ENCODE peak calls at places on chromosomes 7 and 10, in seven cellular contexts. U, T, M, G, N, J and W are unnamed samples.

GRCh38 chr10:109823196-109823595 is 100.1 kb downstream of the XPNPEP1 start:
- DNase-seq in U (no peak), T (no peak), G (no peak), J (no peak), M (no peak), N (no peak), W (no peak)

GRCh38 chr7:55026867-55027490 is 8.2 kb downstream of the EGFR start:
- DNase-seq in T (no peak), G (no peak), N (no peak), J (no peak), U (no peak), M (no peak), W (no peak)

GRCh38 chr7:134885967-134886352 is 100.3 kb upstream of the AGBL3 start:
- DNase-seq in G (no peak), U (peak), T (peak), N (no peak), M (no peak), J (no peak), W (no peak)

GRCh38 chr10:96313348-96313747 is 9.1 kb downstream of the DNTT start:
- DNase-seq in M (no peak), N (no peak), U (no peak), J (no peak), T (no peak), G (no peak), W (no peak)

GRCh38 chr7:44893710-44894135 is 8.4 kb upstream of the PURB start:
- DNase-seq in N (no peak), M (peak), U (no peak), T (no peak), G (no peak), J (no peak), W (no peak)

GRCh38 chr7:148987751-148988512 is 40.4 kb downstream of the PDIA4 start:
- DNase-seq in J (peak), T (no peak), U (no peak), G (no peak), N (no peak), M (peak), W (no peak)

GRCh38 chr7:28315565-28316420 is 96.5 kb upstream of the CREB5 start:
- DNase-seq in T (peak), U (peak), N (no peak), M (no peak), G (no peak), J (no peak), W (no peak)

GRCh38 chr10:44206127-44206818 is 178.6 kb downstream of the CXCL12 start:
- DNase-seq in G (no peak), T (no peak), J (peak), U (peak), N (no peak), M (no peak), W (no peak)

GRCh38 chr10:44192435-44192834 is 192.5 kb downstream of the CXCL12 start:
- DNase-seq in N (no peak), T (no peak), J (no peak), M (no peak), G (no peak), U (no peak), W (no peak)

GRCh38 chr10:128144547-128144946 is 18.3 kb upstream of the MKI67 start:
- DNase-seq in J (no peak), U (no peak), T (no peak), N (no peak), M (no peak), G (no peak), W (no peak)

GRCh38 chr7:104137971-104138370 is 69.8 kb downstream of the ORC5 start:
- DNase-seq in M (no peak), U (peak), G (no peak), N (no peak), T (no peak), J (no peak), W (no peak)

GRCh38 chr10:2949948-2950354 is 117.4 kb upstream of the PFKP start:
- DNase-seq in T (no peak), M (no peak), G (no peak), J (no peak), N (no peak), U (peak), W (no peak)

GRCh38 chr7:20407585-20408466 is 77.1 kb downstream of the ITGB8 start:
- DNase-seq in G (peak), J (no peak), M (no peak), N (peak), U (peak), T (no peak), W (peak)

GRCh38 chr10:64619068-64619467 is 1097.9 kb downstream of the REEP3 start:
- DNase-seq in U (no peak), J (no peak), T (no peak), M (no peak), N (no peak), G (no peak), W (no peak)

GRCh38 chr7:22561356-22561755 is 61.4 kb upstream of the STEAP1B start:
- DNase-seq in J (no peak), N (peak), M (no peak), T (peak), G (peak), U (peak), W (peak)

GRCh38 chr10:129097776-129098175 is 369.3 kb upstream of the MGMT start:
- DNase-seq in J (no peak), N (no peak), G (no peak), T (no peak), U (no peak), M (no peak), W (no peak)

GRCh38 chr7:2157473-2158279 is 75.1 kb downstream of the MAD1L1 start:
- DNase-seq in M (no peak), G (peak), U (peak), T (peak), N (peak), J (no peak), W (peak)

GRCh38 chr10:47173929-47174442 is 126.0 kb upstream of the GDF10 start:
- DNase-seq in G (no peak), M (no peak), N (no peak), U (no peak), T (no peak), J (no peak), W (no peak)

GRCh38 chr7:81159402-81159801 is 240.6 kb upstream of the SEMA3C start:
- DNase-seq in G (no peak), N (no peak), T (no peak), U (peak), J (no peak), M (no peak), W (no peak)

GRCh38 chr10:122242266-122242665 is 28.8 kb upstream of the BTBD16 start:
- DNase-seq in T (no peak), U (no peak), J (peak), N (no peak), M (no peak), G (no peak), W (no peak)

GRCh38 chr7:98049034-98049433 is 57.6 kb upstream of the LMTK2 start:
- DNase-seq in U (no peak), M (no peak), N (no peak), T (no peak), J (no peak), G (no peak), W (no peak)

GRCh38 chr7:16397497-16398210 is 23.7 kb downstream of the CRPPA start:
- DNase-seq in U (no peak), N (peak), J (no peak), T (no peak), M (peak), G (no peak), W (no peak)

GRCh38 chr7:92953657-92954056 is 117.3 kb upstream of the CDK6 start:
- DNase-seq in J (no peak), N (no peak), T (no peak), M (no peak), G (no peak), U (no peak), W (no peak)

GRCh38 chr7:38881015-38881414 is 28.0 kb downstream of the VPS41 start:
- DNase-seq in N (no peak), T (no peak), G (no peak), U (peak), J (no peak), M (no peak), W (no peak)

GRCh38 chr7:3910041-3910440 is 609.0 kb downstream of the SDK1 start:
- DNase-seq in J (no peak), G (no peak), N (no peak), U (no peak), M (no peak), T (no peak), W (no peak)

GRCh38 chr10:133198621-133199487 is 31.2 kb upstream of the UTF1 start:
- DNase-seq in J (no peak), T (no peak), U (no peak), G (no peak), M (no peak), N (no peak), W (no peak)

GRCh38 chr7:107711301-107711700 is 32.6 kb upstream of the CBLL1 start:
- DNase-seq in M (no peak), U (peak), G (no peak), T (no peak), J (no peak), N (no peak), W (no peak)

GRCh38 chr10:120782336-120782735 is 68.8 kb upstream of the WDR11 start:
- DNase-seq in M (no peak), G (no peak), J (no peak), N (no peak), U (no peak), T (no peak), W (no peak)

GRCh38 chr7:115356139-115356746 is 434.3 kb downstream of the MDFIC start:
- DNase-seq in N (no peak), G (no peak), T (no peak), M (no peak), J (no peak), U (peak), W (no peak)

GRCh38 chr10:101453791-101454718 is 100.1 kb downstream of the BTRC start:
- DNase-seq in G (no peak), N (no peak), M (no peak), J (no peak), T (no peak), U (peak), W (no peak)

GRCh38 chr10:107072028-107072427 is 92.5 kb downstream of the SORCS1 start:
- DNase-seq in J (no peak), T (no peak), M (no peak), N (no peak), U (no peak), G (no peak), W (no peak)

GRCh38 chr10:65032867-65033769 is 1511.9 kb downstream of the REEP3 start:
- DNase-seq in G (no peak), U (no peak), N (no peak), J (no peak), M (no peak), T (no peak), W (no peak)

GRCh38 chr10:98047009-98047741 is 16.8 kb upstream of the CRTAC1 start:
- DNase-seq in U (no peak), G (peak), N (peak), M (no peak), J (no peak), T (no peak), W (no peak)

GRCh38 chr7:77837275-77837674 is 38.7 kb downstream of the PHTF2 start:
- DNase-seq in J (no peak), G (no peak), T (no peak), M (no peak), N (no peak), U (no peak), W (no peak)

GRCh38 chr7:77830649-77831355 is 32.2 kb downstream of the PHTF2 start:
- DNase-seq in N (no peak), G (no peak), U (no peak), J (no peak), T (no peak), M (no peak), W (no peak)

GRCh38 chr7:77831953-77832352 is 33.4 kb downstream of the PHTF2 start:
- DNase-seq in G (no peak), M (no peak), T (no peak), N (no peak), U (no peak), J (no peak), W (no peak)

GRCh38 chr7:77831481-77831880 is 32.9 kb downstream of the PHTF2 start:
- DNase-seq in U (no peak), T (no peak), G (no peak), N (no peak), J (no peak), M (no peak), W (no peak)

DNA sequence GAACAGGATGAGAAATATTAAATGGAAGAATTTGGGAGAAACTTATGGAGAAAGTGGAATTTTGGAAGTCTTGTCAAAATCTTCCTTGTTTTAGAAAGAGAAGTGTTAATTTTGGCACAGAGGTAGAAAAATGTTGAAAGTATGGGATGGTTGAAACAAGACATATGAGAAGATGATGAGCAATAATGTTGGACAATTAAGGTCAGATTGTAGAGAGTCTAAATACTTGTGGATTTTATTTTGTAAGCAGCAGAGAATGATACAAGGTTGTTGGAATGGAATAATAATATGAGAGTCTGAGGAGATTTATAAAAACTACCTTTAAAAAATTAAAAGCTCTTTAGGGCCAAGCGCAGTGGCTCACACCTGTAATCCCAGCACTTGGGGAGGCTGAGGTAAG is 34.6 kb downstream of the PHTF2 start:
- DNase-seq in N (no peak), M (no peak), T (no peak), G (no peak), J (no peak), U (no peak), W (no peak)
- H3K27ac ChIP-seq in N (no peak), M (no peak), T (no peak), G (no peak), J (no peak), U (no peak), W (no peak)

DNA sequence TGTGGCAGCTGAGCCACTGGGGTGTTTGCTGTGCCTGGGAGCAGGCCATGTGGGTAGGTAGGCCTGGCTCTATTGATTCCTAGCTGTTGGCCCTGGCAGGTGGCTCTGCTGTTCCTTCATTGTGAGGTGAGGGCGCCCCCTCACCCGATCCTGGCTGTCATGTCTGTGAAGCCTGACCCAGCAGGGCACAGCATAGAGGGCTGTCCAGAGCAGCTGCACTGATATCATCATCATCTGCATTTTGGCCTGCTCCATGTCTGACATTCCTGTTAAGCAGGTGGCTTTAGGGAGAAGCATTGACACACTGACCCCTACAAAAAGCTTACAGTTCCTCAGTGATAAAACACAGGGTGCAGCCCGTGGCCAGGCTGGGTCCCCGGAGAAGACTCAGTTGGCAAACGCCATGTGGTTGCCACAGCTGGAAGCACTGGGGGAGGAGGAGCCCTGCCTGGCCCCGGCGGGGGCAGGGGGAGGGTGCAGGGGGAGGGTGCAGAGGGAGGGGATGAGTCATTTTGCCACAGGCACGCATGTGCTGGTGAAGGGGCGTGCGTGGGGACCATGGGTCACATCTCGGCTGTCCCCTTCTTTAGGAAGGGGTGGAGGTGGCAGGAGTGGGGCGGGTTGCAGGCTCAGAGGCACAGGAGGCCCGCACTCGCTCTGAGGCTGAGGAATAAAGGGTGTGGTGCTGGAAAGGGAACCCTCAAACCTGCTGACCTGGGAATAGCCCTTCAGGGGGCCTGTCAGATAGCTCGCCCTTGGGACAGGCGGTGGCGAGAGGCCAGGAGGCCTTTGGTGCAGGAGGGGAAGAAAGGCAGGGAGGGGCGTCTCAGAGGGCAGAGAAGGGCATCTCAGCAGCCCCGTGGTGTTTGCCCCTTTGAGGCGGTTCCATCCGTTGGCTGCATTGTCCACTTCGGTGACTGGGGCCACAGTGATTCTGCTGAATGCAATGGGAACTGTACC is 31.6 kb downstream of the IKZF1 start:
- DNase-seq in T (no peak), G (no peak), N (no peak), U (no peak), M (no peak), J (peak), W (no peak)
- H3K27ac ChIP-seq in T (no peak), G (no peak), N (no peak), U (no peak), M (no peak), J (peak), W (no peak)

GRCh38 chr10:6142644-6143043 is 53.8 kb downstream of the RBM17 start:
- DNase-seq in J (no peak), M (no peak), T (no peak), G (no peak), N (no peak), U (no peak), W (no peak)

GRCh38 chr10:6143128-6143527 is 54.3 kb downstream of the RBM17 start:
- DNase-seq in G (no peak), U (no peak), J (no peak), M (no peak), T (no peak), N (no peak), W (no peak)

GRCh38 chr10:6140965-6141295 is 52.1 kb downstream of the RBM17 start:
- DNase-seq in T (no peak), M (no peak), J (no peak), G (no peak), U (no peak), N (no peak), W (no peak)

GRCh38 chr10:6140141-6140841 is 51.5 kb downstream of the RBM17 start:
- DNase-seq in G (no peak), U (no peak), T (no peak), M (no peak), J (peak), N (peak), W (no peak)

GRCh38 chr10:6141296-6142151 is 52.7 kb downstream of the RBM17 start:
- DNase-seq in T (no peak), N (no peak), U (peak), G (no peak), M (no peak), J (no peak), W (no peak)
- H3K27ac ChIP-seq in T (no peak), N (no peak), U (peak), G (no peak), M (no peak), J (peak), W (peak)

GRCh38 chr7:73509463-73509862 is 12.6 kb downstream of the BAZ1B start:
- DNase-seq in G (no peak), N (no peak), U (no peak), J (no peak), M (no peak), T (no peak), W (no peak)
- H3K27ac ChIP-seq in G (no peak), N (no peak), U (no peak), J (no peak), M (no peak), T (no peak), W (no peak)

GRCh38 chr7:139181404-139181803 is 49.6 kb upstream of the UBN2 start:
- DNase-seq in G (no peak), T (no peak), N (no peak), M (no peak), J (no peak), U (no peak), W (no peak)
- H3K27ac ChIP-seq in G (no peak), T (no peak), N (no peak), M (no peak), J (no peak), U (no peak), W (no peak)